ENCODE peak calls at places on chromosomes 1 and 21, in nine cellular contexts. I is keratinocyte, T is endodermal cell, R is pancreas, M is mammary epithelial cell, S is adipocyte, Z is neuronal stem cell, C is endothelial cell of umbilical vein, B is AG04450. V is an unnamed sample.

GRCh38 chr1:41633764-41634163 is 149.3 kb upstream of the EDN2 start:
- DNase-seq in I (no peak), T (no peak), R (no peak), M (peak; percentile 46), S (peak; percentile 69), Z (no peak), C (no peak), B (no peak), V (no peak)

GRCh38 chr1:14968251-14968812 is 185.2 kb upstream of the TMEM51 start:
- DNase-seq in I (no peak), T (no peak), R (no peak), M (peak; percentile 90), S (peak; percentile 83), Z (no peak), C (peak; percentile 67), B (no peak), V (peak; percentile 93)

GRCh38 chr1:161307892-161308638 is 1.7 kb downstream of the MPZ start:
- DNase-seq in I (no peak), T (no peak), R (no peak), M (no peak), S (peak; percentile 62), Z (no peak), C (peak; percentile 11), B (no peak), V (no peak)

GRCh38 chr1:87916965-87917364 is 588.3 kb downstream of the LMO4 start:
- DNase-seq in I (no peak), T (no peak), R (no peak), M (no peak), S (peak; percentile 57), Z (no peak), C (no peak), B (no peak), V (no peak)

GRCh38 chr1:223312705-223313414 is 51.1 kb downstream of the SUSD4 start:
- DNase-seq in I (no peak), T (no peak), R (no peak), M (peak; percentile 13), S (no peak), Z (no peak), C (no peak), B (no peak), V (no peak)

GRCh38 chr1:20153000-20153418 is 13.9 kb downstream of the PLA2G2F start:
- DNase-seq in I (no peak), T (peak; percentile 79), R (no peak), M (no peak), S (no peak), Z (no peak), C (no peak), B (no peak), V (no peak)

GRCh38 chr1:153260980-153261792 is 1.7 kb downstream of the LORICRIN start:
- DNase-seq in I (no peak), T (peak; percentile 51), R (peak; percentile 10), M (no peak), S (peak; percentile 49), Z (peak; percentile 46), C (no peak), B (no peak), V (peak; percentile 1)

GRCh38 chr1:81847063-81847462 is 46.3 kb downstream of the ADGRL2 start:
- DNase-seq in I (no peak), T (no peak), R (no peak), M (no peak), S (no peak), Z (no peak), C (no peak), B (no peak), V (no peak)

GRCh38 chr1:240194120-240194519 is 102.4 kb downstream of the FMN2 start:
- DNase-seq in I (no peak), T (no peak), R (no peak), M (no peak), S (peak; percentile 48), Z (no peak), C (no peak), B (peak; percentile 24), V (no peak)

GRCh38 chr1:76697361-76697760 is 169.9 kb upstream of the ST6GALNAC5 start:
- DNase-seq in I (no peak), T (no peak), R (no peak), M (no peak), S (no peak), Z (no peak), C (no peak), B (no peak), V (no peak)

GRCh38 chr1:34786521-34787325 is 5.7 kb downstream of the GJB3 start:
- DNase-seq in I (no peak), T (peak; percentile 89), R (peak; percentile 74), M (peak; percentile 48), S (peak; percentile 84), Z (peak; percentile 51), C (peak; percentile 79), B (peak; percentile 29), V (peak; percentile 61)

GRCh38 chr21:45965084-45965826 is 16.3 kb upstream of the COL6A1 start:
- DNase-seq in I (no peak), T (no peak), R (no peak), M (no peak), S (no peak), Z (no peak), C (no peak), B (no peak), V (no peak)

GRCh38 chr1:39692152-39693064 is 1.2 kb upstream of the HPCAL4 start:
- DNase-seq in I (no peak), T (peak; percentile 84), R (peak; percentile 38), M (no peak), S (peak; percentile 16), Z (no peak), C (no peak), B (no peak), V (no peak)
- H3K27me3 ChIP-seq in I (peaks cover 73% of the 10 kb centered on the region), T (peaks cover 100% of the 10 kb centered on the region), R (no peaks in the 10 kb centered on the region), M (peaks cover 7% of the 10 kb centered on the region), S (peaks cover 86% of the 10 kb centered on the region), Z (peaks cover 80% of the 10 kb centered on the region), C (peaks cover 75% of the 10 kb centered on the region), B (peaks cover 68% of the 10 kb centered on the region), V (peaks cover 91% of the 10 kb centered on the region)

GRCh38 chr1:16017461-16018303 is at the start of gene HSPB7:
- DNase-seq in I (no peak), T (peak; percentile 86), R (no peak), M (no peak), S (peak; percentile 93), Z (no peak), C (no peak), B (no peak), V (peak; percentile 94)

GRCh38 chr1:16018308-16018707 is 465 bp upstream of the HSPB7 start:
- DNase-seq in I (no peak), T (no peak), R (no peak), M (no peak), S (no peak), Z (no peak), C (no peak), B (no peak), V (no peak)

GRCh38 chr1:16015960-16016901 is 1.6 kb downstream of the HSPB7 start:
- DNase-seq in I (no peak), T (no peak), R (no peak), M (no peak), S (peak; percentile 27), Z (no peak), C (no peak), B (no peak), V (no peak)

GRCh38 chr1:16015491-16015890 is 2.4 kb downstream of the HSPB7 start:
- DNase-seq in I (no peak), T (no peak), R (no peak), M (no peak), S (no peak), Z (no peak), C (no peak), B (no peak), V (no peak)

GRCh38 chr1:16017076-16017460 is 775 bp downstream of the HSPB7 start:
- DNase-seq in I (no peak), T (no peak), R (no peak), M (no peak), S (no peak), Z (no peak), C (no peak), B (no peak), V (no peak)
- H3K27me3 ChIP-seq in I (no peaks in the 10 kb centered on the region), T (no peaks in the 10 kb centered on the region), R (no peaks in the 10 kb centered on the region), M (no peaks in the 10 kb centered on the region), S (peaks cover 4% of the 10 kb centered on the region), Z (peaks cover 94% of the 10 kb centered on the region), C (no peaks in the 10 kb centered on the region), B (no peaks in the 10 kb centered on the region), V (no peaks in the 10 kb centered on the region)

DNA sequence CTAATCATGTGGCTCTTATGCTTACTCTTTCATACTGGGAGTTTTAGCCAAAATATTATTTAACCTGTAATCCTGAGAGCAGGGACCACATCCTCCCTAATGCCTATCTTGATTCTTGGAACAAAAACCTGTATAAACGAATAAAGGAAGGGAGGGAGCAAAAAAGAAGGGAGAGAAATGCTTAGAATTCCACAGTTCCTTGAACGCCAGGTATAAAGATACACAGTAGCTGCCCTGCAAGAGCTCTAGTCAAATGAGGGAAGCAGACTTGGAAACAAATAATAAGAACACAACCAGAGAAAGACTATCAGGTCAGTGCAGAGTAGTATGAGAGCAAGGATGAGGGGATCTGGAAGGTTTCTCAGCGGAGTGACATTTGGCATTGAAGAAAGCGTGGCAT is 116.3 kb downstream of the SLC30A10 start:
- DNase-seq in I (no peak), T (no peak), R (no peak), M (no peak), S (no peak), Z (no peak), C (no peak), B (no peak), V (no peak)
- H3K27me3 ChIP-seq in I (peaks cover 7% of the 10 kb centered on the region), T (peaks cover 51% of the 10 kb centered on the region), R (peaks cover 5% of the 10 kb centered on the region), M (peaks cover 17% of the 10 kb centered on the region), S (peaks cover 29% of the 10 kb centered on the region), Z (no peaks in the 10 kb centered on the region), C (no peaks in the 10 kb centered on the region), B (peaks cover 21% of the 10 kb centered on the region), V (peaks cover 29% of the 10 kb centered on the region)

GRCh38 chr1:209667701-209668100 is 7.5 kb upstream of the G0S2 start:
- DNase-seq in I (no peak), T (no peak), R (no peak), M (no peak), S (no peak), Z (no peak), C (no peak), B (no peak), V (peak; percentile 47)

GRCh38 chr1:209667103-209667502 is 8.1 kb upstream of the G0S2 start:
- DNase-seq in I (no peak), T (no peak), R (no peak), M (no peak), S (no peak), Z (no peak), C (no peak), B (no peak), V (no peak)

GRCh38 chr1:209661081-209661480 is 8.9 kb upstream of the LAMB3 start:
- DNase-seq in I (no peak), T (no peak), R (no peak), M (no peak), S (no peak), Z (no peak), C (no peak), B (no peak), V (peak; percentile 76)

GRCh38 chr1:209659909-209660308 is 7.7 kb upstream of the LAMB3 start:
- DNase-seq in I (peak; percentile 50), T (no peak), R (no peak), M (peak; percentile 95), S (no peak), Z (no peak), C (peak; percentile 48), B (no peak), V (peak; percentile 97)

DNA sequence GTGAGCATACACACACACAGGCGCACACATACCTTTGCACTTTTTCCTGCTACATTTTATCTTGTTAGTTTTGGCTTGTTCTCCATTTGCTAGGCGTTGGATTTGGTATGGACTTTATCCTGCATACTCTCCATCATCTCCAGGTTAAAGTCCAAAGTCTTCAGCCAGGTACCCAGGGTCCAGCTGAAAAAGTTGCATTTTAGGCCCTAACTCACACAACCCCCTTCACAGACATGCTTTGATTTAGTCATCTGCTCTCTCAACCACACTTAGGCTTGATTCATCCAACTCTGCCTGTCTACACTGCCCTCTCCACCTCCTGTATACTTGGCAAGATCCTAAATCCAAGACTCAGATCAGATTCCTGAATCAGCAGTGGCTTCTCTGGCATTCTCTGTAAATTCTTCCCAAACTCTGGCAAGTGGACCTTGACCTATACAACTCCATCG is 10.7 kb upstream of the LAMB3 start:
- DNase-seq in I (no peak), T (no peak), R (no peak), M (peak; percentile 47), S (no peak), Z (no peak), C (no peak), B (no peak), V (no peak)
- H3K27me3 ChIP-seq in I (no peaks in the 10 kb centered on the region), T (peaks cover 12% of the 10 kb centered on the region), R (no peaks in the 10 kb centered on the region), M (no peaks in the 10 kb centered on the region), S (no peaks in the 10 kb centered on the region), Z (no peaks in the 10 kb centered on the region), C (no peaks in the 10 kb centered on the region), B (no peaks in the 10 kb centered on the region), V (no peaks in the 10 kb centered on the region)

V was measured in mesenchymal stem cell.